ENCODE peak calls at places on chromosomes 6 and 20, in nine cellular contexts. G is stimulated activated CD8-positive, alpha-beta memory T cell treated with anti-CD3 and anti-CD28 coated beads, Interleukin-15, amount 100 ng/mL, for 1 hour; W is kidney; M is G401; Q is GM23248; S is activated CD4-positive, alpha-beta T cell treated with anti-CD3 and anti-CD28 coated beads, Interleukin-2, amount 10 ng/mL, durations not matched to agents 7 days and 5 days; H is astrocyte of the spinal cord; Y is body of pancreas; V is HFF-Myc. L is an unnamed sample.

GRCh38 chr6:118761643-118762042 is 110.3 kb upstream of the CEP85L start:
- DNase-seq in G (no peak), W (no peak), M (no peak), Q (no peak), S (no peak), H (no peak), Y (no peak), V (no peak), L (no peak)

GRCh38 chr6:13342414-13343019 is 14.2 kb upstream of the TBC1D7 start:
- DNase-seq in G (no peak), W (no peak), M (no peak), Q (no peak), S (no peak), H (no peak), Y (no peak), V (no peak), L (no peak)

GRCh38 chr6:75794351-75794846 is 45.4 kb downstream of the MYO6 start:
- DNase-seq in G (no peak), W (no peak), M (no peak), Q (no peak), S (no peak), H (no peak), Y (no peak), V (no peak), L (no peak)

GRCh38 chr6:15218401-15218800 is 27.5 kb upstream of the JARID2 start:
- DNase-seq in G (no peak), W (no peak), M (no peak), Q (no peak), S (no peak), H (no peak), Y (no peak), V (no peak), L (no peak)

GRCh38 chr6:111718326-111718725 is 112.6 kb upstream of the TRAF3IP2 start:
- DNase-seq in G (no peak), W (no peak), M (peak; percentile 51), Q (no peak), S (no peak), H (no peak), Y (no peak), V (no peak), L (no peak)

GRCh38 chr20:36461600-36462439 is 79.5 kb upstream of the MYL9 start:
- DNase-seq in G (no peak), W (peak; percentile 91), M (peak; percentile 30), Q (peak; percentile 80), S (peak; percentile 40), H (no peak), Y (peak; percentile 68), V (no peak), L (no peak)

GRCh38 chr6:42222450-42222849 is 4.8 kb upstream of the MRPS10 start:
- DNase-seq in G (no peak), W (no peak), M (no peak), Q (no peak), S (no peak), H (no peak), Y (no peak), V (no peak), L (no peak)

GRCh38 chr20:35991142-35991771 is 22.9 kb downstream of the CNBD2 start:
- DNase-seq in G (no peak), W (no peak), M (no peak), Q (peak; percentile 68), S (peak; percentile 19), H (peak; percentile 24), Y (peak; percentile 47), V (no peak), L (no peak)

GRCh38 chr20:59248031-59248684 is 52.3 kb upstream of the EDN3 start:
- DNase-seq in G (no peak), W (no peak), M (no peak), Q (peak; percentile 11), S (no peak), H (no peak), Y (no peak), V (no peak), L (no peak)

GRCh38 chr6:148885154-148885870 is 138.5 kb downstream of the UST start:
- DNase-seq in G (no peak), W (no peak), M (no peak), Q (peak; percentile 79), S (no peak), H (peak; percentile 89), Y (no peak), V (peak; percentile 52), L (no peak)

GRCh38 chr20:37524221-37524700 is 3.2 kb downstream of the NNAT start:
- DNase-seq in G (no peak), W (no peak), M (no peak), Q (no peak), S (no peak), H (no peak), Y (no peak), V (no peak), L (no peak)

GRCh38 chr6:134619077-134619476 is 301.2 kb upstream of the SGK1 start:
- DNase-seq in G (no peak), W (no peak), M (no peak), Q (no peak), S (no peak), H (no peak), Y (no peak), V (no peak), L (no peak)

GRCh38 chr20:17648782-17649730 is 33.0 kb downstream of the RRBP1 start:
- DNase-seq in G (no peak), W (no peak), M (peak; percentile 60), Q (no peak), S (peak; percentile 33), H (peak; percentile 22), Y (peak; percentile 75), V (no peak), L (no peak)

GRCh38 chr6:106448000-106448426 is 87.5 kb downstream of the CRYBG1 start:
- DNase-seq in G (no peak), W (no peak), M (no peak), Q (no peak), S (peak; percentile 37), H (no peak), Y (no peak), V (no peak), L (no peak)

GRCh38 chr6:309947-310346 is 17.7 kb downstream of the DUSP22 start:
- DNase-seq in G (no peak), W (no peak), M (no peak), Q (no peak), S (no peak), H (no peak), Y (no peak), V (no peak), L (no peak)

GRCh38 chr6:138403324-138403800 is 661 bp upstream of the HEBP2 start:
- DNase-seq in G (peak; percentile 4), W (peak; percentile 87), M (peak; percentile 15), Q (peak; percentile 43), S (peak; percentile 16), H (no peak), Y (peak; percentile 43), V (no peak), L (no peak)

GRCh38 chr6:12653396-12653910 is 63.1 kb upstream of the PHACTR1 start:
- DNase-seq in G (no peak), W (no peak), M (peak; percentile 83), Q (peak; percentile 22), S (no peak), H (no peak), Y (no peak), V (no peak), L (no peak)

GRCh38 chr6:28648035-28648877 is 122.6 kb downstream of the GPX5 start:
- DNase-seq in G (no peak), W (no peak), M (peak; percentile 90), Q (peak; percentile 77), S (peak; percentile 50), H (peak; percentile 82), Y (peak; percentile 15), V (peak; percentile 73), L (no peak)

GRCh38 chr6:15955484-15955883 is 173.4 kb upstream of the MYLIP start:
- DNase-seq in G (no peak), W (no peak), M (no peak), Q (no peak), S (no peak), H (no peak), Y (no peak), V (no peak), L (no peak)

L was measured in thoracic aorta.